ENCODE peak calls at places on chromosomes 16 and 17, in five cellular contexts. C is ovary; B is HFFc6; Y is stimulated activated CD8-positive, alpha-beta memory T cell treated with anti-CD3 and anti-CD28 coated beads, Interleukin-4, amount 100 ng/mL, for 1 hour; N is NCI-H1092. G is an unnamed sample.

GRCh38 chr17:81513669-81514484 is 1.3 kb upstream of the ACTG1 start:
- DNase-seq in C (peak), B (peak), Y (no peak), N (peak), G (no peak)

GRCh38 chr16:69820926-69821541 is 58.9 kb downstream of the WWP2 start:
- DNase-seq in C (no peak), B (no peak), Y (no peak), N (no peak), G (no peak)

GRCh38 chr17:76726231-76726765 is at the start of gene JMJD6:
- DNase-seq in C (peak), B (peak), Y (no peak), N (peak), G (peak)

GRCh38 chr17:49581645-49581992 is 5.9 kb downstream of the NXPH3 start:
- DNase-seq in C (no peak), B (no peak), Y (no peak), N (no peak), G (no peak)

GRCh38 chr16:525520-526180 is 1.9 kb upstream of the CAPN15 start:
- DNase-seq in C (peak), B (peak), Y (peak), N (no peak), G (peak)

GRCh38 chr16:24309222-24309905 is 53.2 kb downstream of the CACNG3 start:
- DNase-seq in C (no peak), B (no peak), Y (no peak), N (no peak), G (no peak)

GRCh38 chr17:45895969-45896793 is 1.8 kb downstream of the MAPT start:
- DNase-seq in C (no peak), B (no peak), Y (no peak), N (peak), G (no peak)

GRCh38 chr17:34988644-34989043 is 8.3 kb downstream of the LIG3 start:
- DNase-seq in C (no peak), B (no peak), Y (no peak), N (no peak), G (no peak)

GRCh38 chr16:57619606-57620315 is 8.7 kb upstream of the ADGRG1 start:
- DNase-seq in C (no peak), B (no peak), Y (no peak), N (no peak), G (no peak)

GRCh38 chr16:80319181-80319580 is 221.6 kb upstream of the DYNLRB2 start:
- DNase-seq in C (no peak), B (no peak), Y (no peak), N (no peak), G (no peak)

GRCh38 chr16:87463722-87464690 is 28.8 kb downstream of the ZCCHC14 start:
- DNase-seq in C (peak), B (peak), Y (no peak), N (no peak), G (no peak)

GRCh38 chr17:42819939-42820535 is 4.0 kb downstream of the BECN1 start:
- DNase-seq in C (no peak), B (peak), Y (peak), N (no peak), G (no peak)

GRCh38 chr17:4247981-4248388 is 15.8 kb downstream of the ANKFY1 start:
- DNase-seq in C (no peak), B (no peak), Y (no peak), N (no peak), G (no peak)

GRCh38 chr17:16150251-16150859 is 65.0 kb downstream of the NCOR1 start:
- DNase-seq in C (no peak), B (peak), Y (no peak), N (no peak), G (no peak)

GRCh38 chr17:37650419-37651003 is 7.3 kb upstream of the DDX52 start:
- DNase-seq in C (no peak), B (peak), Y (no peak), N (no peak), G (no peak)

GRCh38 chr17:76512366-76513305 is 11.4 kb upstream of the RHBDF2 start:
- DNase-seq in C (no peak), B (no peak), Y (no peak), N (no peak), G (no peak)

GRCh38 chr17:68533887-68534700 is 21.9 kb downstream of the PRKAR1A start:
- DNase-seq in C (no peak), B (peak), Y (no peak), N (no peak), G (no peak)

GRCh38 chr16:27245276-27246231 is 23.0 kb downstream of the NSMCE1 start:
- DNase-seq in C (peak), B (peak), Y (no peak), N (no peak), G (no peak)

GRCh38 chr16:70574595-70575271 is 51.1 kb downstream of the SF3B3 start:
- DNase-seq in C (no peak), B (no peak), Y (no peak), N (no peak), G (no peak)

GRCh38 chr17:77274137-77274829 is 133.5 kb downstream of the SEC14L1 start:
- DNase-seq in C (no peak), B (no peak), Y (no peak), N (no peak), G (no peak)

GRCh38 chr17:38509772-38510423 is 81.6 kb downstream of the ARHGAP23 start:
- DNase-seq in C (peak), B (no peak), Y (no peak), N (no peak), G (no peak)

GRCh38 chr17:17809527-17810373 is 27.0 kb downstream of the SREBF1 start:
- DNase-seq in C (peak), B (no peak), Y (no peak), N (no peak), G (no peak)

GRCh38 chr17:62802531-62803205 is 5.4 kb downstream of the MARCHF10 start:
- DNase-seq in C (no peak), B (no peak), Y (no peak), N (peak), G (no peak)

GRCh38 chr17:76599699-76600460 is 14.2 kb upstream of the ST6GALNAC2 start:
- DNase-seq in C (no peak), B (no peak), Y (no peak), N (no peak), G (peak)

GRCh38 chr16:2023098-2023925 is 3.4 kb upstream of the NHERF2 start:
- DNase-seq in C (peak), B (peak), Y (peak), N (peak), G (no peak)

GRCh38 chr17:35986643-35987042 is at the start of gene CCL14:
- DNase-seq in C (no peak), B (no peak), Y (no peak), N (no peak), G (no peak)

GRCh38 chr17:8051831-8052230 is 13.0 kb downstream of the ALOX15B start:
- DNase-seq in C (no peak), B (no peak), Y (no peak), N (no peak), G (no peak)

GRCh38 chr17:6683081-6683684 is 30.0 kb downstream of the SLC13A5 start:
- DNase-seq in C (no peak), B (no peak), Y (no peak), N (no peak), G (no peak)

GRCh38 chr17:41507315-41507880 is 2.0 kb upstream of the KRT13 start:
- DNase-seq in C (no peak), B (no peak), Y (no peak), N (no peak), G (no peak)

GRCh38 chr17:49996495-49997255 is 1.7 kb upstream of the DLX3 start:
- DNase-seq in C (peak), B (no peak), Y (peak), N (no peak), G (no peak)

GRCh38 chr17:49939318-49939717 is 29.7 kb upstream of the DLX4 start:
- DNase-seq in C (no peak), B (no peak), Y (no peak), N (no peak), G (no peak)

GRCh38 chr17:18318122-18318521 is 3.0 kb downstream of the SMCR8 start:
- DNase-seq in C (no peak), B (no peak), Y (no peak), N (no peak), G (no peak)

GRCh38 chr16:87163637-87164036 is 153.6 kb downstream of the C16orf95 start:
- DNase-seq in C (no peak), B (no peak), Y (no peak), N (no peak), G (no peak)

GRCh38 chr16:642189-643049 is 791 bp downstream of the MCRIP2 start:
- DNase-seq in C (peak), B (no peak), Y (no peak), N (no peak), G (no peak)

GRCh38 chr16:24041834-24042631 is 206.2 kb downstream of the PRKCB start:
- DNase-seq in C (no peak), B (peak), Y (peak), N (peak), G (peak)

GRCh38 chr17:62032480-62032879 is 32.6 kb downstream of the MED13 start:
- DNase-seq in C (no peak), B (no peak), Y (no peak), N (no peak), G (no peak)

GRCh38 chr17:37702605-37703004 is 42.3 kb downstream of the HNF1B start:
- DNase-seq in C (no peak), B (peak), Y (no peak), N (no peak), G (no peak)